ENCODE peak calls at places on chromosomes 1 and 21, in five cellular contexts. One of them, this sample, is unnamed.

GRCh38 chr1:18580087-18580486 is 50.6 kb upstream of the PAX7 start:
- DNase-seq in PC-3: peak; percentile 14
- DNase-seq in NCI-H345: no peak
- DNase-seq in stimulated activated naive CD4-positive, alpha-beta T cell treated with Interleukin-2 at 50 U/mL for 16 hours: no peak
- DNase-seq in HTR-8/SVneo: no peak
- DNase-seq in this sample: no peak

GRCh38 chr1:17404820-17405219 is 32.8 kb downstream of the PADI6 start:
- DNase-seq in HTR-8/SVneo: no peak
- DNase-seq in PC-3: no peak
- DNase-seq in NCI-H345: no peak
- DNase-seq in stimulated activated naive CD4-positive, alpha-beta T cell treated with Interleukin-2 at 50 U/mL for 16 hours: no peak
- DNase-seq in this sample: no peak

GRCh38 chr1:244137261-244137660 is 86.2 kb downstream of the ZBTB18 start:
- DNase-seq in PC-3: no peak
- DNase-seq in HTR-8/SVneo: no peak
- DNase-seq in stimulated activated naive CD4-positive, alpha-beta T cell treated with Interleukin-2 at 50 U/mL for 16 hours: no peak
- DNase-seq in NCI-H345: no peak
- DNase-seq in this sample: no peak

GRCh38 chr1:116875391-116875790 is 34.3 kb upstream of the PTGFRN start:
- DNase-seq in NCI-H345: no peak
- DNase-seq in PC-3: no peak
- DNase-seq in stimulated activated naive CD4-positive, alpha-beta T cell treated with Interleukin-2 at 50 U/mL for 16 hours: no peak
- DNase-seq in HTR-8/SVneo: no peak
- DNase-seq in this sample: no peak

GRCh38 chr1:89451011-89451410 is 73.6 kb upstream of the LRRC8B start:
- DNase-seq in stimulated activated naive CD4-positive, alpha-beta T cell treated with Interleukin-2 at 50 U/mL for 16 hours: no peak
- DNase-seq in PC-3: peak; percentile 22
- DNase-seq in HTR-8/SVneo: no peak
- DNase-seq in NCI-H345: no peak
- DNase-seq in this sample: no peak

GRCh38 chr1:228944241-228944741 is 209.0 kb downstream of the RHOU start:
- DNase-seq in stimulated activated naive CD4-positive, alpha-beta T cell treated with Interleukin-2 at 50 U/mL for 16 hours: no peak
- DNase-seq in NCI-H345: no peak
- DNase-seq in HTR-8/SVneo: no peak
- DNase-seq in PC-3: no peak
- DNase-seq in this sample: no peak

GRCh38 chr1:98323906-98324358 is 337.6 kb upstream of the SNX7 start:
- DNase-seq in stimulated activated naive CD4-positive, alpha-beta T cell treated with Interleukin-2 at 50 U/mL for 16 hours: no peak
- DNase-seq in HTR-8/SVneo: peak; percentile 42
- DNase-seq in NCI-H345: no peak
- DNase-seq in PC-3: peak; percentile 98
- DNase-seq in this sample: peak; percentile 82

GRCh38 chr1:175219774-175220173 is 27.2 kb upstream of the KIAA0040 start:
- DNase-seq in HTR-8/SVneo: no peak
- DNase-seq in stimulated activated naive CD4-positive, alpha-beta T cell treated with Interleukin-2 at 50 U/mL for 16 hours: no peak
- DNase-seq in PC-3: no peak
- DNase-seq in NCI-H345: no peak
- DNase-seq in this sample: no peak

GRCh38 chr1:150322310-150322709 is 977 bp downstream of the PRPF3 start:
- DNase-seq in PC-3: no peak
- DNase-seq in stimulated activated naive CD4-positive, alpha-beta T cell treated with Interleukin-2 at 50 U/mL for 16 hours: peak; percentile 1
- DNase-seq in HTR-8/SVneo: no peak
- DNase-seq in NCI-H345: no peak
- DNase-seq in this sample: no peak

GRCh38 chr1:177648138-177648537 is 321.7 kb downstream of the SEC16B start:
- DNase-seq in HTR-8/SVneo: no peak
- DNase-seq in NCI-H345: no peak
- DNase-seq in stimulated activated naive CD4-positive, alpha-beta T cell treated with Interleukin-2 at 50 U/mL for 16 hours: no peak
- DNase-seq in PC-3: no peak
- DNase-seq in this sample: no peak

GRCh38 chr1:244028701-244029100 is 22.4 kb upstream of the ZBTB18 start:
- DNase-seq in NCI-H345: no peak
- DNase-seq in HTR-8/SVneo: no peak
- DNase-seq in stimulated activated naive CD4-positive, alpha-beta T cell treated with Interleukin-2 at 50 U/mL for 16 hours: no peak
- DNase-seq in PC-3: no peak
- DNase-seq in this sample: no peak

GRCh38 chr1:157025321-157025720 is 20.2 kb downstream of the ARHGEF11 start:
- DNase-seq in HTR-8/SVneo: no peak
- DNase-seq in stimulated activated naive CD4-positive, alpha-beta T cell treated with Interleukin-2 at 50 U/mL for 16 hours: no peak
- DNase-seq in PC-3: no peak
- DNase-seq in NCI-H345: peak; percentile 10
- DNase-seq in this sample: no peak

GRCh38 chr21:43734830-43735229 is 15.9 kb downstream of the PDXK start:
- DNase-seq in NCI-H345: no peak
- DNase-seq in PC-3: no peak
- DNase-seq in stimulated activated naive CD4-positive, alpha-beta T cell treated with Interleukin-2 at 50 U/mL for 16 hours: no peak
- DNase-seq in HTR-8/SVneo: no peak
- DNase-seq in this sample: no peak

GRCh38 chr1:240245629-240246020 is 153.9 kb downstream of the FMN2 start:
- DNase-seq in stimulated activated naive CD4-positive, alpha-beta T cell treated with Interleukin-2 at 50 U/mL for 16 hours: no peak
- DNase-seq in PC-3: no peak
- DNase-seq in HTR-8/SVneo: no peak
- DNase-seq in NCI-H345: no peak
- DNase-seq in this sample: no peak

GRCh38 chr1:227728059-227728891 is 6.8 kb downstream of the JMJD4 start:
- DNase-seq in NCI-H345: peak; percentile 80
- DNase-seq in stimulated activated naive CD4-positive, alpha-beta T cell treated with Interleukin-2 at 50 U/mL for 16 hours: peak; percentile 74
- DNase-seq in HTR-8/SVneo: peak; percentile 84
- DNase-seq in PC-3: peak; percentile 98
- DNase-seq in this sample: peak; percentile 85

GRCh38 chr1:78126506-78126905 is 80.7 kb downstream of the GIPC2 start:
- DNase-seq in NCI-H345: no peak
- DNase-seq in PC-3: no peak
- DNase-seq in HTR-8/SVneo: no peak
- DNase-seq in stimulated activated naive CD4-positive, alpha-beta T cell treated with Interleukin-2 at 50 U/mL for 16 hours: no peak
- DNase-seq in this sample: no peak

GRCh38 chr1:1996207-1996651 is 7.4 kb downstream of the CFAP74 start:
- DNase-seq in HTR-8/SVneo: no peak
- DNase-seq in stimulated activated naive CD4-positive, alpha-beta T cell treated with Interleukin-2 at 50 U/mL for 16 hours: no peak
- DNase-seq in NCI-H345: no peak
- DNase-seq in PC-3: no peak
- DNase-seq in this sample: no peak

GRCh38 chr1:215146252-215146975 is 63.9 kb downstream of the KCNK2 start:
- DNase-seq in stimulated activated naive CD4-positive, alpha-beta T cell treated with Interleukin-2 at 50 U/mL for 16 hours: no peak
- DNase-seq in NCI-H345: peak; percentile 11
- DNase-seq in PC-3: peak; percentile 82
- DNase-seq in HTR-8/SVneo: peak; percentile 12
- DNase-seq in this sample: peak; percentile 40

GRCh38 chr1:6502000-6502891 is 10.8 kb upstream of the PLEKHG5 start:
- DNase-seq in NCI-H345: no peak
- DNase-seq in PC-3: no peak
- DNase-seq in stimulated activated naive CD4-positive, alpha-beta T cell treated with Interleukin-2 at 50 U/mL for 16 hours: no peak
- DNase-seq in HTR-8/SVneo: no peak
- DNase-seq in this sample: no peak

GRCh38 chr1:10941891-10942541 is 70.4 kb upstream of the TARDBP start:
- DNase-seq in NCI-H345: peak; percentile 65
- DNase-seq in stimulated activated naive CD4-positive, alpha-beta T cell treated with Interleukin-2 at 50 U/mL for 16 hours: peak; percentile 44
- DNase-seq in PC-3: peak; percentile 59
- DNase-seq in HTR-8/SVneo: peak; percentile 78
- DNase-seq in this sample: peak; percentile 62

GRCh38 chr1:158117854-158118691 is 62.6 kb upstream of the CD1D start:
- DNase-seq in PC-3: peak; percentile 32
- DNase-seq in stimulated activated naive CD4-positive, alpha-beta T cell treated with Interleukin-2 at 50 U/mL for 16 hours: no peak
- DNase-seq in NCI-H345: no peak
- DNase-seq in HTR-8/SVneo: peak; percentile 21
- DNase-seq in this sample: peak; percentile 52

GRCh38 chr1:20255666-20256065 is 35.0 kb upstream of the VWA5B1 start:
- DNase-seq in PC-3: peak; percentile 78
- DNase-seq in NCI-H345: peak; percentile 22
- DNase-seq in HTR-8/SVneo: peak; percentile 23
- DNase-seq in stimulated activated naive CD4-positive, alpha-beta T cell treated with Interleukin-2 at 50 U/mL for 16 hours: no peak
- DNase-seq in this sample: peak; percentile 22

GRCh38 chr1:208036177-208036808 is 125.4 kb upstream of the CD34 start:
- DNase-seq in PC-3: peak; percentile 68
- DNase-seq in HTR-8/SVneo: peak; percentile 43
- DNase-seq in stimulated activated naive CD4-positive, alpha-beta T cell treated with Interleukin-2 at 50 U/mL for 16 hours: no peak
- DNase-seq in NCI-H345: no peak
- DNase-seq in this sample: peak; percentile 25

GRCh38 chr1:8169364-8170058 is 143.4 kb upstream of the ERRFI1 start:
- DNase-seq in PC-3: peak; percentile 81
- DNase-seq in HTR-8/SVneo: peak; percentile 29
- DNase-seq in NCI-H345: peak; percentile 87
- DNase-seq in stimulated activated naive CD4-positive, alpha-beta T cell treated with Interleukin-2 at 50 U/mL for 16 hours: peak; percentile 27
- DNase-seq in this sample: peak; percentile 58

GRCh38 chr1:222935239-222935900 is 120.5 kb downstream of the DISP1 start:
- DNase-seq in stimulated activated naive CD4-positive, alpha-beta T cell treated with Interleukin-2 at 50 U/mL for 16 hours: no peak
- DNase-seq in HTR-8/SVneo: no peak
- DNase-seq in PC-3: no peak
- DNase-seq in NCI-H345: no peak
- DNase-seq in this sample: no peak

GRCh38 chr1:42962641-42963377 is 4.1 kb upstream of the SLC2A1 start:
- DNase-seq in stimulated activated naive CD4-positive, alpha-beta T cell treated with Interleukin-2 at 50 U/mL for 16 hours: no peak
- DNase-seq in HTR-8/SVneo: no peak
- DNase-seq in PC-3: peak; percentile 69
- DNase-seq in NCI-H345: peak; percentile 55
- DNase-seq in this sample: no peak

This sample was measured in Calu3.